ENCODE peak calls at places on chromosomes 1 and 21, in eight cellular contexts. O is CD4-positive, alpha-beta T cell; U is activated T-helper 1 cell treated with anti-CD3 and anti-CD28 coated beads, Interleukin-12 subunit alpha, Interleukin-12 subunit beta, Interleukin-2, Interleukin-4 antibody, amounts not matched to agents 30 ng/mL and 10 ng/mL and 1 ng/mL, durations not matched to agents 14 hours and 24 hours and 36 hours; K is right lobe of liver; F is HFFc6; H is glutamatergic neuron; A is Calu3; P is MV-4-11. Z is an unnamed sample.

GRCh38 chr21:41247561-41247968 is 69.0 kb upstream of the FAM3B start:
- DNase-seq in O (no peak), U (no peak), H (no peak), K (peak; percentile 54), F (no peak), A (peak; percentile 17), P (no peak), Z (no peak)

GRCh38 chr1:3992103-3992556 is 92.1 kb upstream of the C1orf174 start:
- DNase-seq in K (no peak), A (no peak), P (no peak), F (no peak), U (no peak), O (no peak), H (no peak), Z (no peak)

GRCh38 chr1:207805841-207806421 is 54.1 kb downstream of the CD46 start:
- DNase-seq in O (no peak), U (no peak), P (no peak), K (no peak), F (peak; percentile 94), A (no peak), H (no peak), Z (peak; percentile 91)

GRCh38 chr1:17881761-17882160 is 126.6 kb downstream of the ACTL8 start:
- DNase-seq in P (no peak), H (no peak), O (no peak), U (no peak), F (peak; percentile 12), K (no peak), A (no peak), Z (no peak)

GRCh38 chr21:40070871-40071270 is 203.6 kb downstream of the PCP4 start:
- DNase-seq in K (no peak), A (no peak), U (no peak), O (no peak), F (no peak), H (no peak), P (no peak), Z (no peak)

GRCh38 chr1:86503477-86504129 is 34.9 kb downstream of the CLCA1 start:
- DNase-seq in F (no peak), U (no peak), O (no peak), P (no peak), K (no peak), A (no peak), H (peak; percentile 22), Z (peak; percentile 19)

GRCh38 chr1:33918368-33918767 is 54.5 kb downstream of the HMGB4 start:
- DNase-seq in O (no peak), A (no peak), H (no peak), F (peak; percentile 77), U (no peak), P (no peak), K (no peak), Z (no peak)

GRCh38 chr1:15260418-15261154 is 13.6 kb downstream of the FHAD1 start:
- DNase-seq in K (no peak), U (no peak), O (no peak), P (peak; percentile 68), A (no peak), H (no peak), F (peak; percentile 5), Z (no peak)